ENCODE peak calls at places on chromosomes 11 and 22, in nine cellular contexts. M is IMR-90, N is ovary, O is body of pancreas, J is transverse colon, Q is heart left ventricle, U is A549, I is Peyer's patch, T is breast epithelium. A is an unnamed sample.

GRCh38 chr11:11149671-11150459 is 203.2 kb downstream of the CSNK2A3 start:
- DNase-seq in M (no peak), N (no peak), O (no peak), J (no peak), Q (no peak), U (no peak), I (no peak), T (no peak), A (no peak)

GRCh38 chr11:86416494-86416893 is 41.8 kb downstream of the CCDC81 start:
- DNase-seq in M (peak; percentile 60), N (no peak), O (no peak), J (no peak), Q (no peak), U (no peak), I (no peak), T (no peak), A (no peak)

GRCh38 chr11:67666676-67667489 is 7.5 kb downstream of the ALDH3B2 start:
- DNase-seq in M (no peak), N (no peak), O (no peak), J (no peak), Q (no peak), U (no peak), I (no peak), T (peak; percentile 5), A (no peak)

GRCh38 chr22:49139492-49140151 is 688.1 kb downstream of the BRD1 start:
- DNase-seq in M (no peak), N (no peak), O (no peak), J (no peak), Q (peak; percentile 44), U (no peak), I (peak; percentile 44), T (no peak), A (no peak)

GRCh38 chr11:28144808-28145207 is 36.6 kb downstream of the METTL15 start:
- DNase-seq in M (peak; percentile 12), N (no peak), O (no peak), J (no peak), Q (no peak), U (no peak), I (no peak), T (no peak), A (no peak)

GRCh38 chr11:8011981-8012444 is 24.9 kb downstream of the EIF3F start:
- DNase-seq in M (peak; percentile 95), N (no peak), O (no peak), J (no peak), Q (no peak), U (no peak), I (no peak), T (no peak), A (peak; percentile 57)

GRCh38 chr11:126719740-126720139 is 280.8 kb downstream of the KIRREL3 start:
- DNase-seq in M (no peak), N (no peak), O (no peak), J (no peak), Q (no peak), U (no peak), I (no peak), T (no peak), A (no peak)

GRCh38 chr11:102323542-102324261 is 6.4 kb downstream of the BIRC3 start:
- DNase-seq in M (peak; percentile 84), N (no peak), O (no peak), J (no peak), Q (no peak), U (no peak), I (no peak), T (no peak), A (no peak)

GRCh38 chr11:45615182-45615792 is 50.1 kb downstream of the CHST1 start:
- DNase-seq in M (no peak), N (no peak), O (no peak), J (no peak), Q (no peak), U (no peak), I (no peak), T (no peak), A (no peak)

GRCh38 chr11:61598886-61599868 is 18.3 kb upstream of the SYT7 start:
- DNase-seq in M (peak; percentile 70), N (peak; percentile 68), O (no peak), J (no peak), Q (peak; percentile 80), U (no peak), I (no peak), T (no peak), A (no peak)

GRCh38 chr11:96015911-96016565 is 92.1 kb upstream of the MTMR2 start:
- DNase-seq in M (no peak), N (no peak), O (no peak), J (no peak), Q (no peak), U (no peak), I (no peak), T (no peak), A (no peak)

GRCh38 chr22:33882991-33883390 is 37.3 kb downstream of the LARGE1 start:
- DNase-seq in M (no peak), N (no peak), O (no peak), J (no peak), Q (no peak), U (no peak), I (no peak), T (no peak), A (no peak)

GRCh38 chr22:33886696-33887095 is 33.6 kb downstream of the LARGE1 start:
- DNase-seq in M (no peak), N (no peak), O (no peak), J (no peak), Q (no peak), U (no peak), I (no peak), T (no peak), A (no peak)

GRCh38 chr22:33883561-33883960 is 36.7 kb downstream of the LARGE1 start:
- DNase-seq in M (no peak), N (no peak), O (no peak), J (no peak), Q (no peak), U (no peak), I (no peak), T (no peak), A (peak; percentile 38)

GRCh38 chr22:33884829-33885228 is 35.4 kb downstream of the LARGE1 start:
- DNase-seq in M (no peak), N (no peak), O (no peak), J (no peak), Q (no peak), U (no peak), I (no peak), T (no peak), A (no peak)

DNA sequence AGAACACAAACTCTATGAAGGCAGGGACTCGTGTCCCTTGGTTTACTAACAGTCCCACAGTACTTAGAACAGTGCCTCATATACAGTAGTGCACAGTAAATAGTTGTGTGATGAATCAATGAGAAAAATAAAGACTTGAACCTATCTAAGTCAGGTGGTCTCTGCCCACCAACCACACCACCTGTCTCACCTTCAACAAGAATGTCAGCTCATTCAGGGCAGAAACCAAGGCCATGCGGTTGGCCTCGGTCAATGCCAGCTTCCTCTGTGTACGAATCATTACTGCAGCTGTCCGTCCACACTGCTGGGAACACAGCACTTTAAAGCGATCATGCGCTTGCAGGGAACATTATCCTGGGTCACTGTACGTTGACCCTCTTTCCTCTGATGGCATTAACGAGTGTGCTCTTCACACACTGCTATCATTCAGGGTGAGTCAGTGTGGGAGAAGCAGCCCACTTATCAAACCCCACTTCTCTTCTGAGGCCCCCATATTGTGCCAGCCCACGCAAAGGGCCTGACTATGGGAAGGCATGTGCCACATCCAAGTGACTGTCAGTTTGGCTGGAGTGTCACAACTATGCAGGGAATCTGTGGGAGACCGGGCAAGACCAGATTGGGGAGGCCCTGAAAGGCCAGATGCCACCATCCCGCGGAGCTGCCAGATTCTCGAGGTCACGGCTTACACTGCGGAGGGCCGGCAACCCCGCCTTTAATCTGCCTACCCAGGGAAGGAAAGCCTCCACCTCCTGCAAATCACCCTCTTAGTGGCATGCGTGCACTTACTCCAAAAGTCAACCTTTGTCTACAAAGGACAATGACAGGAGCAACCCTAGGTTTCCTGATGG is 36.1 kb downstream of the LARGE1 start:
- DNase-seq in M (no peak), N (no peak), O (no peak), J (no peak), Q (no peak), U (no peak), I (no peak), T (no peak), A (no peak)
- TF ChIP-seq POLR2A in M (no peak), N (no peak), O (no peak), J (no peak), Q (no peak), U (no peak), I (no peak), T (no peak), A (no peak)

DNA sequence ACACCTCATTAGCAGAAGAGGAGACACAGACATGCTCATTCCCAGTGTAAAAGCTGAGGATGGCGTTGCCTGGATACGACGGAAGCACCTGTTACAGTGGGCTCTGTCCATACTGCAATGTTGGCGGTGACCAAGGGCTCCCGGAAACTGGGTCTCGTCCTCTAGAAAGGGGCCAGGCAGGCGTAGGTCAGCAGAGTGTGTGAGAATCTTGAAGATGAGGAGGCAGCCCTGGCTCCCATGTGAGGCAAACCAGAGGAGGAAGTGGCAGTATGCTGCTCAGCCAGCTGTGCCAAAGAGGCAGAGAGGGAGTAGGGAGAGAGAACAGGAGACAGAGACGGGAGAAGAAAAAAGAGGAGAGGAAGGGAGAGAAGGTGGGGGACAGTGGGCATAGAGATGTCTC is 10.3 kb downstream of the LTO1 start:
- DNase-seq in M (no peak), N (no peak), O (no peak), J (no peak), Q (peak; percentile 5), U (no peak), I (peak; percentile 22), T (no peak), A (no peak)
- TF ChIP-seq POLR2A in M (no peak), N (no peak), O (no peak), J (no peak), Q (no peak), U (no peak), I (no peak), T (no peak), A (no peak)

GRCh38 chr22:17795661-17796548 is 21.6 kb upstream of the BID start:
- DNase-seq in M (no peak), N (no peak), O (no peak), J (no peak), Q (no peak), U (no peak), I (no peak), T (no peak), A (no peak)
- TF ChIP-seq POLR2A in M (no peak), N (no peak), O (no peak), J (no peak), Q (no peak), U (no peak), I (no peak), T (no peak), A (no peak)

GRCh38 chr11:115984228-115984627 is 480.0 kb upstream of the CADM1 start:
- DNase-seq in M (no peak), N (no peak), O (no peak), J (no peak), Q (no peak), U (no peak), I (no peak), T (no peak), A (no peak)

GRCh38 chr11:115985896-115986295 is 481.7 kb upstream of the CADM1 start:
- DNase-seq in M (no peak), N (no peak), O (no peak), J (no peak), Q (no peak), U (no peak), I (no peak), T (no peak), A (no peak)

GRCh38 chr11:115993613-115994012 is 489.4 kb upstream of the CADM1 start:
- DNase-seq in M (no peak), N (no peak), O (no peak), J (no peak), Q (no peak), U (no peak), I (no peak), T (no peak), A (no peak)

GRCh38 chr11:115990004-115990447 is 485.8 kb upstream of the CADM1 start:
- DNase-seq in M (no peak), N (no peak), O (no peak), J (peak; percentile 15), Q (no peak), U (no peak), I (no peak), T (no peak), A (peak; percentile 21)
- TF ChIP-seq POLR2A in M (no peak), N (no peak), O (no peak), J (no peak), Q (no peak), U (no peak), I (no peak), T (no peak), A (no peak)

A was measured in H54.